ENCODE peak calls at places on chromosomes 13 and 19, in six cellular contexts. J is stomach; P is upper lobe of left lung; T is activated gamma-delta T cell treated with anti-CD3 and anti-CD28 coated beads, Interleukin-2, amount 50 U/mL, for 16 hours; M is NCI-H82; B is stimulated activated CD8-positive, alpha-beta memory T cell treated with anti-CD3 and anti-CD28 coated beads, Interleukin-7, amount 100 ng/mL, for 48 hours. R is an unnamed sample.

GRCh38 chr19:29375429-29376093 is 150.2 kb upstream of the VSTM2B start:
- DNase-seq in J (peak), P (peak), T (no peak), M (no peak), B (no peak), R (no peak)

GRCh38 chr13:112688560-112689497 is 1.0 kb upstream of the ATP11A start:
- DNase-seq in J (peak), P (peak), T (no peak), M (no peak), B (peak), R (peak)

GRCh38 chr19:45716314-45717130 is 14.2 kb downstream of the FBXO46 start:
- DNase-seq in J (no peak), P (peak), T (no peak), M (peak), B (no peak), R (no peak)

GRCh38 chr19:34345934-34346333 is 19.1 kb upstream of the GPI start:
- DNase-seq in J (peak), P (peak), T (peak), M (peak), B (no peak), R (peak)

GRCh38 chr13:76512676-76513277 is 373.4 kb downstream of the KCTD12 start:
- DNase-seq in J (no peak), P (no peak), T (no peak), M (peak), B (no peak), R (no peak)

GRCh38 chr19:6464070-6464873 is at the start of gene CRB3:
- DNase-seq in J (peak), P (peak), T (no peak), M (no peak), B (no peak), R (peak)

GRCh38 chr13:106089251-106089940 is 446.1 kb downstream of the EFNB2 start:
- DNase-seq in J (no peak), P (no peak), T (no peak), M (no peak), B (no peak), R (no peak)

GRCh38 chr13:42525035-42525504 is 48.9 kb upstream of the TNFSF11 start:
- DNase-seq in J (no peak), P (no peak), T (no peak), M (no peak), B (no peak), R (no peak)